ENCODE peak calls at places on chromosomes 12 and 14, in five cellular contexts. One of them, this sample, is unnamed.

GRCh38 chr12:129693731-129694130 is 210.1 kb downstream of the TMEM132D start:
- DNase-seq in CMK: no peak
- DNase-seq in GF-D8: no peak
- DNase-seq in activated CD4-positive, alpha-beta T cell treated with anti-CD3 and anti-CD28 coated beads, Interleukin-2, amount 50 U/mL, for 48 hours: no peak
- DNase-seq in heart right ventricle: no peak
- DNase-seq in this sample: no peak

GRCh38 chr12:42698213-42698612 is 108.7 kb upstream of the PRICKLE1 start:
- DNase-seq in CMK: no peak
- DNase-seq in GF-D8: peak; percentile 81
- DNase-seq in activated CD4-positive, alpha-beta T cell treated with anti-CD3 and anti-CD28 coated beads, Interleukin-2, amount 50 U/mL, for 48 hours: no peak
- DNase-seq in heart right ventricle: no peak
- DNase-seq in this sample: no peak

GRCh38 chr14:51386411-51386810 is 146.4 kb downstream of the TMX1 start:
- DNase-seq in CMK: no peak
- DNase-seq in GF-D8: no peak
- DNase-seq in activated CD4-positive, alpha-beta T cell treated with anti-CD3 and anti-CD28 coated beads, Interleukin-2, amount 50 U/mL, for 48 hours: no peak
- DNase-seq in heart right ventricle: no peak
- DNase-seq in this sample: no peak

GRCh38 chr14:68786491-68787234 is 6.2 kb downstream of the ZFP36L1 start:
- DNase-seq in CMK: no peak
- DNase-seq in GF-D8: no peak
- DNase-seq in activated CD4-positive, alpha-beta T cell treated with anti-CD3 and anti-CD28 coated beads, Interleukin-2, amount 50 U/mL, for 48 hours: no peak
- DNase-seq in heart right ventricle: no peak
- DNase-seq in this sample: no peak

GRCh38 chr14:100688598-100689499 is 37.8 kb upstream of the DLK1 start:
- DNase-seq in CMK: no peak
- DNase-seq in GF-D8: no peak
- DNase-seq in activated CD4-positive, alpha-beta T cell treated with anti-CD3 and anti-CD28 coated beads, Interleukin-2, amount 50 U/mL, for 48 hours: no peak
- DNase-seq in heart right ventricle: no peak
- DNase-seq in this sample: no peak

GRCh38 chr14:31127690-31128089 is 79.9 kb downstream of the HECTD1 start:
- DNase-seq in CMK: no peak
- DNase-seq in GF-D8: peak; percentile 59
- DNase-seq in activated CD4-positive, alpha-beta T cell treated with anti-CD3 and anti-CD28 coated beads, Interleukin-2, amount 50 U/mL, for 48 hours: no peak
- DNase-seq in heart right ventricle: no peak
- DNase-seq in this sample: peak; percentile 22

GRCh38 chr12:120206228-120206627 is 5.3 kb upstream of the RPLP0 start:
- DNase-seq in CMK: no peak
- DNase-seq in GF-D8: no peak
- DNase-seq in activated CD4-positive, alpha-beta T cell treated with anti-CD3 and anti-CD28 coated beads, Interleukin-2, amount 50 U/mL, for 48 hours: no peak
- DNase-seq in heart right ventricle: no peak
- DNase-seq in this sample: no peak

GRCh38 chr12:7645395-7646177 is 20.1 kb downstream of the APOBEC1 start:
- DNase-seq in CMK: no peak
- DNase-seq in GF-D8: no peak
- DNase-seq in activated CD4-positive, alpha-beta T cell treated with anti-CD3 and anti-CD28 coated beads, Interleukin-2, amount 50 U/mL, for 48 hours: peak; percentile 39
- DNase-seq in heart right ventricle: no peak
- DNase-seq in this sample: no peak

GRCh38 chr12:51395283-51396230 is 4.4 kb upstream of the GALNT6 start:
- DNase-seq in CMK: peak; percentile 98
- DNase-seq in GF-D8: peak; percentile 11
- DNase-seq in activated CD4-positive, alpha-beta T cell treated with anti-CD3 and anti-CD28 coated beads, Interleukin-2, amount 50 U/mL, for 48 hours: peak; percentile 52
- DNase-seq in heart right ventricle: no peak
- DNase-seq in this sample: peak; percentile 51

GRCh38 chr12:29026419-29026818 is 122.7 kb upstream of the FAR2 start:
- DNase-seq in CMK: no peak
- DNase-seq in GF-D8: no peak
- DNase-seq in activated CD4-positive, alpha-beta T cell treated with anti-CD3 and anti-CD28 coated beads, Interleukin-2, amount 50 U/mL, for 48 hours: no peak
- DNase-seq in heart right ventricle: no peak
- DNase-seq in this sample: peak; percentile 1